ENCODE peak calls at places on chromosomes 11 and 22, in ten cellular contexts. Y is fibroblast of mammary gland, Q is mammary epithelial cell, G is brain microvascular endothelial cell, N is GM04503, K is mesendoderm, P is C1 segment of cervical spinal cord, V is neural progenitor cell, R is LoVo, A is cardiac muscle cell. B is an unnamed sample.

GRCh38 chr11:46948378-46949131 is 12.0 kb downstream of the CSTPP1 start:
- DNase-seq in R (peak), P (no peak), V (no peak), Y (peak), N (peak), Q (peak), G (peak), A (peak), K (no peak), B (peak)

GRCh38 chr22:19840955-19841640 is 13.6 kb downstream of the GNB1L start:
- DNase-seq in Y (no peak), V (no peak), P (no peak), A (no peak), R (no peak), Q (no peak), K (no peak), G (no peak), N (no peak), B (no peak)

GRCh38 chr11:1573077-1573846 is 1.2 kb upstream of the DUSP8 start:
- DNase-seq in Y (no peak), R (no peak), P (no peak), K (no peak), N (no peak), Q (no peak), A (no peak), G (no peak), V (no peak), B (no peak)

GRCh38 chr11:58334708-58335107 is 24.2 kb downstream of the OR5B17 start:
- DNase-seq in K (peak), R (peak), V (no peak), N (peak), P (no peak), A (peak), Y (peak), Q (peak), G (peak), B (no peak)

GRCh38 chr11:82176365-82176764 is 557.3 kb downstream of the FAM181B start:
- DNase-seq in K (peak), Y (no peak), V (no peak), R (no peak), N (no peak), G (no peak), Q (no peak), P (no peak), A (no peak), B (no peak)

GRCh38 chr22:19004471-19004870 is 68.4 kb upstream of the PRODH start:
- DNase-seq in G (no peak), P (no peak), V (no peak), Q (no peak), N (no peak), A (no peak), K (no peak), Y (no peak), R (no peak), B (no peak)

GRCh38 chr22:47168900-47169800 is 406.7 kb downstream of the TBC1D22A start:
- DNase-seq in A (peak), K (peak), Q (no peak), P (no peak), G (no peak), N (no peak), V (peak), Y (peak), R (no peak), B (no peak)

GRCh38 chr22:24434472-24435322 is 7.3 kb downstream of the ADORA2A start:
- DNase-seq in G (peak), P (no peak), N (no peak), R (no peak), A (peak), V (no peak), K (no peak), Y (no peak), Q (no peak), B (no peak)

GRCh38 chr11:68127791-68128681 is 6.8 kb upstream of the CHKA start:
- DNase-seq in P (peak), Q (no peak), K (peak), A (peak), N (no peak), Y (no peak), V (peak), R (no peak), G (no peak), B (peak)

GRCh38 chr11:981764-982163 is 54.8 kb downstream of the MUC6 start:
- DNase-seq in R (no peak), P (no peak), Y (no peak), G (no peak), A (no peak), V (no peak), N (no peak), Q (no peak), K (no peak), B (no peak)

GRCh38 chr11:13760115-13760514 is 91.6 kb downstream of the FAR1 start:
- DNase-seq in A (no peak), G (peak), R (peak), Q (peak), Y (no peak), V (no peak), K (no peak), P (no peak), N (no peak), B (no peak)

GRCh38 chr11:75802913-75803820 is 11.8 kb upstream of the UVRAG start:
- DNase-seq in V (peak), Q (peak), R (peak), K (peak), G (peak), Y (peak), P (peak), A (peak), N (no peak), B (peak)

GRCh38 chr11:69439651-69440464 is 41.6 kb upstream of the LINC01488 start:
- DNase-seq in Q (no peak), P (no peak), A (no peak), N (no peak), Y (peak), K (no peak), R (no peak), G (no peak), V (no peak), B (no peak)

GRCh38 chr11:8959546-8960166 is 4.6 kb downstream of the TMEM9B start:
- DNase-seq in V (peak), Q (peak), A (peak), R (peak), P (no peak), Y (peak), G (peak), K (peak), N (peak), B (peak)

GRCh38 chr22:32411388-32411787 is 659 bp downstream of the RTCB start:
- DNase-seq in G (peak), A (peak), Y (peak), N (no peak), Q (peak), K (peak), R (peak), V (peak), P (no peak), B (no peak)

GRCh38 chr11:67437082-67437821 is at the start of gene PTPRCAP:
- DNase-seq in K (peak), P (no peak), R (no peak), Y (no peak), N (no peak), V (no peak), G (no peak), A (peak), Q (no peak), B (no peak)

GRCh38 chr11:10674991-10675440 is 18.5 kb downstream of the IRAG1 start:
- DNase-seq in V (no peak), R (no peak), N (no peak), P (no peak), G (no peak), Y (no peak), Q (no peak), K (no peak), A (no peak), B (no peak)

GRCh38 chr22:48376428-48376827 is 1451.2 kb downstream of the BRD1 start:
- DNase-seq in K (no peak), V (peak), Q (no peak), A (no peak), G (no peak), N (no peak), P (no peak), Y (no peak), R (no peak), B (no peak)

GRCh38 chr22:47059701-47060161 is 297.3 kb downstream of the TBC1D22A start:
- DNase-seq in Y (no peak), P (no peak), R (no peak), K (no peak), N (no peak), A (no peak), V (no peak), Q (peak), G (no peak), B (no peak)

GRCh38 chr11:109972181-109972715 is 120.9 kb upstream of the ZC3H12C start:
- DNase-seq in R (no peak), K (no peak), P (no peak), G (peak), N (no peak), Q (no peak), A (no peak), Y (no peak), V (no peak), B (no peak)

GRCh38 chr22:45036154-45036553 is 26.3 kb upstream of the PHF21B start:
- DNase-seq in K (no peak), V (no peak), N (no peak), A (peak), P (peak), Y (peak), G (no peak), R (no peak), Q (no peak), B (no peak)

GRCh38 chr22:48707749-48708557 is 1119.7 kb downstream of the BRD1 start:
- DNase-seq in N (no peak), G (no peak), V (no peak), A (no peak), K (no peak), Q (no peak), P (no peak), R (no peak), Y (no peak), B (no peak)

GRCh38 chr11:105573091-105573490 is 36.8 kb upstream of the GRIA4 start:
- DNase-seq in Q (no peak), N (no peak), V (no peak), K (no peak), P (no peak), R (no peak), A (peak), G (peak), Y (no peak), B (no peak)

GRCh38 chr11:44601471-44602370 is 36.3 kb downstream of the CD82 start:
- DNase-seq in R (no peak), K (no peak), N (no peak), V (no peak), G (no peak), Y (no peak), P (no peak), A (no peak), Q (no peak), B (no peak)

GRCh38 chr11:120510406-120511115 is 987 bp upstream of the GRIK4 start:
- DNase-seq in K (no peak), N (no peak), R (no peak), A (no peak), Q (no peak), Y (no peak), V (no peak), P (no peak), G (no peak), B (no peak)

GRCh38 chr11:67293090-67293489 is 4.0 kb downstream of the ANKRD13D start:
- DNase-seq in V (no peak), R (no peak), Q (peak), K (no peak), P (no peak), G (no peak), Y (peak), A (peak), N (peak), B (no peak)

GRCh38 chr11:47534707-47535251 is 18.2 kb downstream of the CELF1 start:
- DNase-seq in G (no peak), A (no peak), Y (no peak), N (no peak), Q (no peak), P (no peak), R (no peak), V (no peak), K (no peak), B (no peak)

GRCh38 chr11:30196400-30197206 is 34.2 kb upstream of the FSHB start:
- DNase-seq in Q (peak), R (peak), A (peak), V (peak), K (peak), G (peak), P (peak), N (no peak), Y (peak), B (peak)

GRCh38 chr11:130721282-130721681 is 195.0 kb downstream of the SNX19 start:
- DNase-seq in A (no peak), R (no peak), Y (no peak), Q (no peak), V (no peak), G (no peak), N (no peak), P (no peak), K (no peak), B (no peak)